ENCODE peak calls at places on chromosomes 5 and 9, in six cellular contexts. B, M, R, V, H and Z are unnamed samples.

GRCh38 chr5:132457371-132458225 is 33.0 kb downstream of the IRF1 start:
- DNase-seq in H (no peak), M (no peak), R (no peak), V (peak), B (no peak), Z (no peak)

GRCh38 chr9:6833518-6834192 is 75.9 kb downstream of the KDM4C start:
- DNase-seq in V (no peak), M (no peak), B (no peak), R (no peak), H (no peak), Z (no peak)

GRCh38 chr9:5750569-5750968 is 82.3 kb downstream of the ERMP1 start:
- DNase-seq in H (no peak), B (no peak), R (no peak), M (no peak), V (no peak), Z (no peak)

GRCh38 chr9:137673871-137674270 is 55.1 kb downstream of the EHMT1 start:
- DNase-seq in R (no peak), M (no peak), V (no peak), H (no peak), B (no peak), Z (no peak)

GRCh38 chr9:111375062-111375461 is 45.0 kb upstream of the OR2K2 start:
- DNase-seq in H (no peak), R (no peak), B (no peak), V (no peak), M (no peak), Z (no peak)

GRCh38 chr5:56527174-56527573 is 288.2 kb upstream of the MAP3K1 start:
- DNase-seq in B (no peak), R (no peak), V (no peak), H (no peak), M (no peak), Z (no peak)

GRCh38 chr9:127875306-127875966 is 2.0 kb downstream of the AK1 start:
- DNase-seq in R (no peak), V (no peak), H (no peak), M (no peak), B (no peak), Z (no peak)

GRCh38 chr9:120759755-120760400 is 33.3 kb downstream of the FBXW2 start:
- DNase-seq in R (no peak), V (no peak), M (no peak), B (no peak), H (no peak), Z (no peak)

GRCh38 chr5:108432024-108432423 is 50.1 kb upstream of the FBXL17 start:
- DNase-seq in H (no peak), B (no peak), M (no peak), R (no peak), V (no peak), Z (no peak)

GRCh38 chr5:375336-375920 is 53.9 kb downstream of the AHRR start:
- DNase-seq in V (no peak), R (peak), B (no peak), H (no peak), M (no peak), Z (no peak)

GRCh38 chr5:373710-374602 is 52.4 kb downstream of the AHRR start:
- DNase-seq in R (peak), M (peak), B (no peak), V (no peak), H (peak), Z (peak)

GRCh38 chr5:372911-373709 is 51.6 kb downstream of the AHRR start:
- DNase-seq in R (peak), M (no peak), V (no peak), B (no peak), H (no peak), Z (no peak)

GRCh38 chr5:375921-376871 is 54.7 kb downstream of the AHRR start:
- DNase-seq in R (peak), M (no peak), H (no peak), V (no peak), B (no peak), Z (no peak)

GRCh38 chr5:374631-375335 is 53.3 kb downstream of the AHRR start:
- DNase-seq in V (no peak), R (peak), B (no peak), M (no peak), H (no peak), Z (no peak)
- TF ChIP-seq POLR2AphosphoS5 in V (no peak), R (no peak), B (no peak), M (peak), H (no peak), Z (no peak)

GRCh38 chr5:126486332-126486731 is 63.1 kb downstream of the GRAMD2B start:
- DNase-seq in M (no peak), B (no peak), H (no peak), V (no peak), R (no peak), Z (no peak)

GRCh38 chr5:126488362-126489065 is 65.3 kb downstream of the GRAMD2B start:
- DNase-seq in M (no peak), V (no peak), H (no peak), R (no peak), B (no peak), Z (no peak)

GRCh38 chr5:126490167-126490937 is 67.1 kb downstream of the GRAMD2B start:
- DNase-seq in H (no peak), V (no peak), M (no peak), B (no peak), R (no peak), Z (no peak)

GRCh38 chr5:126484248-126484647 is 61.0 kb downstream of the GRAMD2B start:
- DNase-seq in R (no peak), M (no peak), H (no peak), B (no peak), V (no peak), Z (no peak)

GRCh38 chr5:126487596-126487995 is 64.4 kb downstream of the GRAMD2B start:
- DNase-seq in V (no peak), B (no peak), R (no peak), M (no peak), H (no peak), Z (no peak)
- TF ChIP-seq POLR2A in V (no peak), B (no peak), R (no peak), M (no peak), H (no peak), Z (no peak)

DNA sequence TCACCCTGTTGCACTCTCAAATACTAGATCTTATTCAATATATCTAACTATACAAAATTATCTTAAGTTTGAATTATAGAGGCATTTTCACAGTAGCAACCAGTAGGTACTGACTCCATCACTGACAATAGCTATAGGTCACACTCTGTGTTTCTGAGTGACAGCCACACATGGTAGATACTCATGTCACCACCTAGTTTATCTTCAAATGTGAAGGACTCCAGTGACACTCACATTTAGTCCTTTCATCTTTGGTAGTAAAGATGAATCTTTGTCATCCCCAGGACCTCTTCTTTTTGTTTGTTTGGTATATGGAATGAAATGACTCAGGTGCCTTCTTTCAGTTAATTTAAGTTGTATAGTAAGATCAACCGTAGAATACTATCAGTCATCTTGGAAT is 102.5 kb upstream of the DHFR start:
- DNase-seq in M (no peak), V (no peak), H (no peak), B (no peak), R (no peak), Z (no peak)
- TF ChIP-seq TAF1 in M (no peak), V (no peak), H (no peak), B (no peak), R (no peak), Z (no peak)

GRCh38 chr5:14223372-14223771 is 80.2 kb downstream of the TRIO start:
- DNase-seq in R (no peak), H (no peak), M (no peak), B (no peak), V (no peak), Z (no peak)
- TF ChIP-seq POLR2AphosphoS5 in R (no peak), H (no peak), M (no peak), B (no peak), V (no peak), Z (no peak)

GRCh38 chr5:140301136-140301535 is 1.8 kb downstream of the PFDN1 start:
- DNase-seq in R (no peak), B (no peak), V (no peak), H (no peak), M (no peak), Z (no peak)

GRCh38 chr5:140299056-140299455 is 3.8 kb downstream of the PFDN1 start:
- DNase-seq in M (no peak), V (no peak), R (no peak), H (no peak), B (no peak), Z (no peak)

GRCh38 chr5:140298183-140298601 is 4.7 kb downstream of the PFDN1 start:
- DNase-seq in M (no peak), B (no peak), V (peak), R (no peak), H (no peak), Z (no peak)

GRCh38 chr5:140303987-140304386 is 1.1 kb upstream of the PFDN1 start:
- DNase-seq in M (no peak), H (no peak), V (no peak), R (no peak), B (no peak), Z (no peak)

DNA sequence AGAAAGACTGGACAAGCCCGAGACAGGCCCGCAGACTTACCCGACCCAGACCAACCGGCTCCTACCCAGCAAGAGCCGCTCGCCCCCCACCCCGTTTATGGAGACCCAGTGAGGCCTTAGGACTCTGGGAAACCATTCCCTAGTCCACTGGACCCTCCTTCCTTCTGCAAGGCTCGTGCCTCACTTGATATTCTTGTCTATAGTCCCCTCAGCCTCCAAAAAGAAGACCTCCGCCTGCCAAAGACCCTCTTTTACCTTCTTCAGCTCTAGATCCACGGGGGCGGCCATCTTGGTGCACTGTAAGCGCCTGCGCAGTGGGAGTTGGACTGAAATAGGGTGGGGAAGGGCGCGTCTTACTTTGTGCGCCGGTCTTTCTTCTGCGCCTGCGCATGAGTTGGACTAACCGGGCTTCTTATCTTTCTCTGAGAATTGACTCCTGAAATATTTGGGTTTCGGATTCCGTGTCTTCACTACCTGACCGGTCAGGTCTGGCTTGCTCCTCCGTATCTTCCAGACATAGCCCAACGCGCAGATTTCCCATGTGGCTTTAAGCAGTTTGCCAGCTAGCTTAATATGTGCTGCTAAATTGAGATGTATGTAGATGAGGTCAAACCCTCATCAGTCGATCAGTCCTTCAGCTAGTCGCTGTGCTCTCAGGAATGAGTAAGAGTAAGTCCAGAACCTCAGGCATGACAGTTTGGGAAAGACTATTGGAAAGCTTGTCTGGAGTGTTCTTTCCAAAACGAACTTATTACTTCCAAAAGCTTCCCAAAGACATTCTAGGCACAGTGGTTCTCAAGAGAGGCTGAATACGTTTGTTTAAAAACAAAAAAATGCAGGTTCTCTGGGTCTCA is at the start of gene PFDN1:
- DNase-seq in B (peak), M (peak), V (peak), R (peak), H (peak), Z (peak)
- TF ChIP-seq POLR2A in B (peak), M (peak), V (peak), R (peak), H (peak), Z (peak)